ENCODE peak calls at places on chromosome 17, in five cellular contexts. One of them, this sample, is unnamed.

GRCh38 chr17:76497699-76497978 is 3.6 kb downstream of the RHBDF2 start:
- DNase-seq in dermis blood vessel endothelial cell: no peak
- DNase-seq in OCI-LY7: no peak
- DNase-seq in left colon: no peak
- DNase-seq in heart right ventricle: no peak
- DNase-seq in this sample: no peak

GRCh38 chr17:37774508-37774907 is 29.6 kb upstream of the HNF1B start:
- DNase-seq in heart right ventricle: no peak
- DNase-seq in left colon: no peak
- DNase-seq in dermis blood vessel endothelial cell: no peak
- DNase-seq in OCI-LY7: peak
- DNase-seq in this sample: peak

GRCh38 chr17:1298616-1299015 is 19.2 kb downstream of the TRARG1 start:
- DNase-seq in left colon: no peak
- DNase-seq in OCI-LY7: no peak
- DNase-seq in dermis blood vessel endothelial cell: no peak
- DNase-seq in heart right ventricle: no peak
- DNase-seq in this sample: no peak

GRCh38 chr17:7019839-7020519 is 2.9 kb upstream of the BCL6B start:
- DNase-seq in left colon: peak
- DNase-seq in heart right ventricle: peak
- DNase-seq in dermis blood vessel endothelial cell: peak
- DNase-seq in OCI-LY7: no peak
- DNase-seq in this sample: peak

GRCh38 chr17:9529033-9529748 is 46.4 kb downstream of the STX8 start:
- DNase-seq in OCI-LY7: peak
- DNase-seq in dermis blood vessel endothelial cell: peak
- DNase-seq in heart right ventricle: no peak
- DNase-seq in left colon: no peak
- DNase-seq in this sample: no peak

GRCh38 chr17:73351764-73352163 is 40.0 kb upstream of the CDC42EP4 start:
- DNase-seq in left colon: no peak
- DNase-seq in dermis blood vessel endothelial cell: no peak
- DNase-seq in OCI-LY7: no peak
- DNase-seq in heart right ventricle: no peak
- DNase-seq in this sample: no peak

GRCh38 chr17:55577687-55578086 is 66.4 kb upstream of the SMIM36 start:
- DNase-seq in dermis blood vessel endothelial cell: peak
- DNase-seq in OCI-LY7: no peak
- DNase-seq in left colon: no peak
- DNase-seq in heart right ventricle: peak
- DNase-seq in this sample: no peak

GRCh38 chr17:17809527-17810373 is 27.0 kb downstream of the SREBF1 start:
- DNase-seq in OCI-LY7: no peak
- DNase-seq in dermis blood vessel endothelial cell: no peak
- DNase-seq in heart right ventricle: peak
- DNase-seq in left colon: no peak
- DNase-seq in this sample: no peak

GRCh38 chr17:69323806-69324205 is 3.1 kb downstream of the ABCA5 start:
- DNase-seq in heart right ventricle: no peak
- DNase-seq in dermis blood vessel endothelial cell: no peak
- DNase-seq in OCI-LY7: no peak
- DNase-seq in left colon: no peak
- DNase-seq in this sample: no peak

GRCh38 chr17:58401287-58401686 is 16.0 kb downstream of the RNF43 start:
- DNase-seq in dermis blood vessel endothelial cell: no peak
- DNase-seq in left colon: no peak
- DNase-seq in OCI-LY7: no peak
- DNase-seq in heart right ventricle: no peak
- DNase-seq in this sample: no peak

GRCh38 chr17:82881900-82882714 is 42.3 kb upstream of the ZNF750 start:
- DNase-seq in dermis blood vessel endothelial cell: no peak
- DNase-seq in heart right ventricle: peak
- DNase-seq in OCI-LY7: no peak
- DNase-seq in left colon: peak
- DNase-seq in this sample: peak

GRCh38 chr17:75637143-75637538 is 3.9 kb downstream of the SMIM5 start:
- DNase-seq in left colon: peak
- DNase-seq in heart right ventricle: peak
- DNase-seq in dermis blood vessel endothelial cell: no peak
- DNase-seq in OCI-LY7: no peak
- DNase-seq in this sample: peak

GRCh38 chr17:27384261-27384701 is 72.0 kb upstream of the KSR1 start:
- DNase-seq in left colon: no peak
- DNase-seq in dermis blood vessel endothelial cell: peak
- DNase-seq in OCI-LY7: no peak
- DNase-seq in heart right ventricle: peak
- DNase-seq in this sample: peak

GRCh38 chr17:72432143-72432604 is 311.4 kb downstream of the SOX9 start:
- DNase-seq in dermis blood vessel endothelial cell: no peak
- DNase-seq in heart right ventricle: no peak
- DNase-seq in left colon: peak
- DNase-seq in OCI-LY7: no peak
- DNase-seq in this sample: peak

GRCh38 chr17:12667299-12667958 is 1.7 kb downstream of the MYOCD start:
- DNase-seq in dermis blood vessel endothelial cell: peak
- DNase-seq in left colon: no peak
- DNase-seq in heart right ventricle: no peak
- DNase-seq in OCI-LY7: peak
- DNase-seq in this sample: peak

GRCh38 chr17:63944736-63945499 is 12.8 kb upstream of the CD79B start:
- DNase-seq in heart right ventricle: no peak
- DNase-seq in OCI-LY7: no peak
- DNase-seq in dermis blood vessel endothelial cell: no peak
- DNase-seq in left colon: no peak
- DNase-seq in this sample: no peak

GRCh38 chr17:66755101-66755943 is 79.6 kb upstream of the CACNG5 start:
- DNase-seq in left colon: no peak
- DNase-seq in dermis blood vessel endothelial cell: no peak
- DNase-seq in heart right ventricle: no peak
- DNase-seq in OCI-LY7: no peak
- DNase-seq in this sample: peak

GRCh38 chr17:11303773-11304394 is 62.9 kb downstream of the SHISA6 start:
- DNase-seq in OCI-LY7: no peak
- DNase-seq in left colon: no peak
- DNase-seq in dermis blood vessel endothelial cell: no peak
- DNase-seq in heart right ventricle: no peak
- DNase-seq in this sample: no peak

GRCh38 chr17:57915532-57915931 is 39.7 kb downstream of the CUEDC1 start:
- DNase-seq in OCI-LY7: no peak
- DNase-seq in dermis blood vessel endothelial cell: no peak
- DNase-seq in heart right ventricle: peak
- DNase-seq in left colon: no peak
- DNase-seq in this sample: no peak

GRCh38 chr17:2954898-2955445 is 108.4 kb downstream of the OR1D5 start:
- DNase-seq in heart right ventricle: no peak
- DNase-seq in left colon: no peak
- DNase-seq in OCI-LY7: peak
- DNase-seq in dermis blood vessel endothelial cell: peak
- DNase-seq in this sample: no peak

GRCh38 chr17:79921411-79922160 is 82.3 kb upstream of the CBX4 start:
- DNase-seq in left colon: no peak
- DNase-seq in dermis blood vessel endothelial cell: no peak
- DNase-seq in OCI-LY7: no peak
- DNase-seq in heart right ventricle: peak
- DNase-seq in this sample: peak

GRCh38 chr17:29844339-29845048 is 85.5 kb downstream of the SSH2 start:
- DNase-seq in dermis blood vessel endothelial cell: no peak
- DNase-seq in heart right ventricle: no peak
- DNase-seq in left colon: no peak
- DNase-seq in OCI-LY7: no peak
- DNase-seq in this sample: no peak

GRCh38 chr17:42683407-42684031 is 1.2 kb downstream of the CNTNAP1 start:
- DNase-seq in OCI-LY7: no peak
- DNase-seq in left colon: peak
- DNase-seq in dermis blood vessel endothelial cell: peak
- DNase-seq in heart right ventricle: peak
- DNase-seq in this sample: peak

GRCh38 chr17:79658811-79659207 is 48.0 kb upstream of the RBFOX3 start:
- DNase-seq in dermis blood vessel endothelial cell: peak
- DNase-seq in left colon: no peak
- DNase-seq in OCI-LY7: peak
- DNase-seq in heart right ventricle: no peak
- DNase-seq in this sample: peak

GRCh38 chr17:56815711-56816110 is 18.0 kb downstream of the C17orf67 start:
- DNase-seq in heart right ventricle: no peak
- DNase-seq in OCI-LY7: no peak
- DNase-seq in left colon: no peak
- DNase-seq in dermis blood vessel endothelial cell: peak
- DNase-seq in this sample: no peak

GRCh38 chr17:74757502-74757901 is 9.1 kb downstream of the NHERF1 start:
- DNase-seq in dermis blood vessel endothelial cell: peak
- DNase-seq in OCI-LY7: no peak
- DNase-seq in heart right ventricle: peak
- DNase-seq in left colon: no peak
- DNase-seq in this sample: peak

GRCh38 chr17:34758316-34758715 is 178.9 kb downstream of the TMEM132E start:
- DNase-seq in OCI-LY7: no peak
- DNase-seq in left colon: no peak
- DNase-seq in dermis blood vessel endothelial cell: no peak
- DNase-seq in heart right ventricle: no peak
- DNase-seq in this sample: no peak

GRCh38 chr17:82668631-82669099 is 20.4 kb upstream of the WDR45B start:
- DNase-seq in OCI-LY7: peak
- DNase-seq in heart right ventricle: peak
- DNase-seq in left colon: peak
- DNase-seq in dermis blood vessel endothelial cell: peak
- DNase-seq in this sample: peak

GRCh38 chr17:48878920-48879898 is 13.4 kb upstream of the ATP5MC1 start:
- DNase-seq in heart right ventricle: no peak
- DNase-seq in OCI-LY7: peak
- DNase-seq in left colon: no peak
- DNase-seq in dermis blood vessel endothelial cell: peak
- DNase-seq in this sample: peak

GRCh38 chr17:79910985-79911361 is 71.7 kb upstream of the CBX4 start:
- DNase-seq in dermis blood vessel endothelial cell: no peak
- DNase-seq in left colon: no peak
- DNase-seq in heart right ventricle: no peak
- DNase-seq in OCI-LY7: no peak
- DNase-seq in this sample: no peak

GRCh38 chr17:40074175-40074512 is 11.4 kb downstream of the THRA start:
- DNase-seq in dermis blood vessel endothelial cell: no peak
- DNase-seq in left colon: peak
- DNase-seq in OCI-LY7: no peak
- DNase-seq in heart right ventricle: no peak
- DNase-seq in this sample: no peak

GRCh38 chr17:58278661-58279015 is 2.1 kb downstream of the MPO start:
- DNase-seq in OCI-LY7: no peak
- DNase-seq in left colon: no peak
- DNase-seq in heart right ventricle: peak
- DNase-seq in dermis blood vessel endothelial cell: peak
- DNase-seq in this sample: no peak

GRCh38 chr17:75724016-75725003 is 3.1 kb downstream of the ITGB4 start:
- DNase-seq in OCI-LY7: no peak
- DNase-seq in left colon: no peak
- DNase-seq in heart right ventricle: no peak
- DNase-seq in dermis blood vessel endothelial cell: no peak
- DNase-seq in this sample: peak

GRCh38 chr17:61486135-61487120 is 34.2 kb downstream of the TBX4 start:
- DNase-seq in dermis blood vessel endothelial cell: no peak
- DNase-seq in left colon: no peak
- DNase-seq in OCI-LY7: no peak
- DNase-seq in heart right ventricle: no peak
- DNase-seq in this sample: no peak

GRCh38 chr17:6706996-6707395 is 6.2 kb downstream of the SLC13A5 start:
- DNase-seq in OCI-LY7: no peak
- DNase-seq in heart right ventricle: no peak
- DNase-seq in left colon: no peak
- DNase-seq in dermis blood vessel endothelial cell: no peak
- DNase-seq in this sample: no peak

GRCh38 chr17:30554839-30555751 is 77.9 kb downstream of the GOSR1 start:
- DNase-seq in OCI-LY7: peak
- DNase-seq in dermis blood vessel endothelial cell: peak
- DNase-seq in heart right ventricle: no peak
- DNase-seq in left colon: no peak
- DNase-seq in this sample: no peak

GRCh38 chr17:81685108-81685507 is 1.3 kb downstream of the HGS start:
- DNase-seq in OCI-LY7: peak
- DNase-seq in dermis blood vessel endothelial cell: peak
- DNase-seq in heart right ventricle: no peak
- DNase-seq in left colon: no peak
- DNase-seq in this sample: no peak

GRCh38 chr17:2975469-2975958 is 87.9 kb downstream of the OR1D5 start:
- DNase-seq in heart right ventricle: no peak
- DNase-seq in dermis blood vessel endothelial cell: peak
- DNase-seq in OCI-LY7: no peak
- DNase-seq in left colon: peak
- DNase-seq in this sample: peak

GRCh38 chr17:17347234-17347955 is 44.2 kb downstream of the NT5M start:
- DNase-seq in dermis blood vessel endothelial cell: no peak
- DNase-seq in heart right ventricle: no peak
- DNase-seq in OCI-LY7: no peak
- DNase-seq in left colon: no peak
- DNase-seq in this sample: no peak

This sample was measured in transverse colon.